ENCODE peak calls at places on chromosomes 12 and 14, in eight cellular contexts. Z is SW 1271; N is anterior cingulate cortex; T is AG10803; W is stimulated activated CD4-positive, alpha-beta T cell treated with anti-CD3 and anti-CD28 coated beads, Interleukin-4, amount 100 ng/mL, for 4 hours; I is activated naive CD8-positive, alpha-beta T cell treated with anti-CD3 and anti-CD28 coated beads, Interleukin-2, amount 50 U/mL, for 24 hours; B is heart left ventricle; S is choroid plexus epithelial cell. O is an unnamed sample.

GRCh38 chr14:95841680-95842079 is 35.0 kb upstream of the TUNAR start:
- DNase-seq in Z (no peak), N (no peak), T (no peak), W (no peak), I (no peak), B (no peak), S (no peak), O (no peak)

GRCh38 chr14:59018978-59019377 is 169.5 kb upstream of the DAAM1 start:
- DNase-seq in Z (no peak), N (no peak), T (no peak), W (no peak), I (no peak), B (no peak), S (peak), O (no peak)

GRCh38 chr14:69048456-69048855 is 69.4 kb upstream of the ACTN1 start:
- DNase-seq in Z (no peak), N (no peak), T (no peak), W (no peak), I (no peak), B (no peak), S (peak), O (no peak)

GRCh38 chr14:71574976-71575375 is 357.3 kb upstream of the RGS6 start:
- DNase-seq in Z (no peak), N (no peak), T (peak), W (no peak), I (no peak), B (no peak), S (peak), O (no peak)

GRCh38 chr12:13106666-13107065 is 3.2 kb upstream of the GSG1 start:
- DNase-seq in Z (no peak), N (no peak), T (no peak), W (no peak), I (no peak), B (no peak), S (no peak), O (no peak)

GRCh38 chr12:3337944-3338343 is 153.1 kb upstream of the PRMT8 start:
- DNase-seq in Z (no peak), N (no peak), T (no peak), W (no peak), I (no peak), B (no peak), S (no peak), O (no peak)

GRCh38 chr12:91778938-91779400 is 366.7 kb downstream of the BTG1 start:
- DNase-seq in Z (peak), N (no peak), T (peak), W (peak), I (peak), B (no peak), S (peak), O (no peak)

GRCh38 chr14:99195602-99196309 is 76.2 kb downstream of the BCL11B start:
- DNase-seq in Z (no peak), N (no peak), T (no peak), W (no peak), I (no peak), B (no peak), S (no peak), O (no peak)

GRCh38 chr14:99561827-99562226 is 42.2 kb downstream of the CCDC85C start:
- DNase-seq in Z (no peak), N (no peak), T (no peak), W (no peak), I (no peak), B (no peak), S (no peak), O (no peak)

GRCh38 chr12:41333988-41334387 is 145.9 kb downstream of the PDZRN4 start:
- DNase-seq in Z (no peak), N (no peak), T (no peak), W (no peak), I (no peak), B (no peak), S (no peak), O (no peak)

GRCh38 chr12:105706321-105706972 is 376.0 kb downstream of the C12orf75 start:
- DNase-seq in Z (no peak), N (no peak), T (peak), W (no peak), I (no peak), B (no peak), S (peak), O (no peak)

GRCh38 chr14:37591311-37591940 is 3.6 kb downstream of the FOXA1 start:
- DNase-seq in Z (no peak), N (no peak), T (no peak), W (no peak), I (no peak), B (no peak), S (no peak), O (no peak)

GRCh38 chr14:37232907-37233481 is 35.3 kb downstream of the MIPOL1 start:
- DNase-seq in Z (no peak), N (no peak), T (peak), W (no peak), I (no peak), B (no peak), S (peak), O (no peak)

GRCh38 chr12:34403706-34404376 is 381.5 kb downstream of the ALG10 start:
- DNase-seq in Z (no peak), N (no peak), T (no peak), W (no peak), I (no peak), B (peak), S (no peak), O (no peak)

GRCh38 chr12:131025234-131025633 is 71.5 kb downstream of the ADGRD1 start:
- DNase-seq in Z (no peak), N (no peak), T (no peak), W (no peak), I (no peak), B (no peak), S (no peak), O (no peak)

GRCh38 chr12:24997496-24997895 is 48.6 kb upstream of the BCAT1 start:
- DNase-seq in Z (no peak), N (no peak), T (no peak), W (no peak), I (no peak), B (no peak), S (no peak), O (no peak)

GRCh38 chr12:9604288-9604687 is 3.4 kb downstream of the KLRB1 start:
- DNase-seq in Z (no peak), N (no peak), T (peak), W (no peak), I (no peak), B (no peak), S (no peak), O (no peak)

GRCh38 chr14:102986810-102987579 is 64.5 kb downstream of the AMN start:
- DNase-seq in Z (no peak), N (no peak), T (peak), W (no peak), I (no peak), B (no peak), S (peak), O (no peak)